ENCODE peak calls at places on chromosomes 12 and 14, in eight cellular contexts. One of them, this sample, is unnamed.
A peak's percentile ranks its signal among the peaks of the same experiment; 100 is the strongest.

GRCh38 chr12:81942588-81942987 is 183.4 kb upstream of the PPFIA2 start:
- DNase-seq in NCI-H2029 treated with DMSO at 0.1 percent for 48 hours: no peak
- DNase-seq in cerebellar cortex: no peak
- DNase-seq in neural progenitor cell: no peak
- DNase-seq in activated naive CD4-positive, alpha-beta T cell: no peak
- DNase-seq in NCI-H510A treated with DMSO at 0.1 percent for 48 hours: no peak
- DNase-seq in GM12891: no peak
- DNase-seq in HCEC 1CT: no peak
- DNase-seq in this sample: no peak

GRCh38 chr12:45183263-45183662 is 32.6 kb upstream of the ANO6 start:
- DNase-seq in NCI-H2029 treated with DMSO at 0.1 percent for 48 hours: no peak
- DNase-seq in cerebellar cortex: no peak
- DNase-seq in neural progenitor cell: no peak
- DNase-seq in activated naive CD4-positive, alpha-beta T cell: no peak
- DNase-seq in NCI-H510A treated with DMSO at 0.1 percent for 48 hours: no peak
- DNase-seq in GM12891: no peak
- DNase-seq in HCEC 1CT: peak; percentile 7
- DNase-seq in this sample: peak; percentile 53

GRCh38 chr14:103501041-103501870 is 21.4 kb downstream of the CKB start:
- DNase-seq in NCI-H2029 treated with DMSO at 0.1 percent for 48 hours: no peak
- DNase-seq in cerebellar cortex: peak; percentile 42
- DNase-seq in neural progenitor cell: no peak
- DNase-seq in activated naive CD4-positive, alpha-beta T cell: no peak
- DNase-seq in NCI-H510A treated with DMSO at 0.1 percent for 48 hours: no peak
- DNase-seq in GM12891: no peak
- DNase-seq in HCEC 1CT: no peak
- DNase-seq in this sample: no peak

GRCh38 chr12:50635356-50635755 is 128.5 kb upstream of the ATF1 start:
- DNase-seq in NCI-H2029 treated with DMSO at 0.1 percent for 48 hours: no peak
- DNase-seq in cerebellar cortex: peak; percentile 52
- DNase-seq in neural progenitor cell: no peak
- DNase-seq in activated naive CD4-positive, alpha-beta T cell: no peak
- DNase-seq in NCI-H510A treated with DMSO at 0.1 percent for 48 hours: peak; percentile 54
- DNase-seq in GM12891: no peak
- DNase-seq in HCEC 1CT: no peak
- DNase-seq in this sample: peak; percentile 35

GRCh38 chr14:50320279-50320678 is 8.2 kb downstream of the DMAC2L start:
- DNase-seq in NCI-H2029 treated with DMSO at 0.1 percent for 48 hours: no peak
- DNase-seq in cerebellar cortex: no peak
- DNase-seq in neural progenitor cell: no peak
- DNase-seq in activated naive CD4-positive, alpha-beta T cell: no peak
- DNase-seq in NCI-H510A treated with DMSO at 0.1 percent for 48 hours: no peak
- DNase-seq in GM12891: no peak
- DNase-seq in HCEC 1CT: peak; percentile 62
- DNase-seq in this sample: peak; percentile 85

GRCh38 chr12:123670882-123671728 is at the start of gene TCTN2:
- DNase-seq in NCI-H2029 treated with DMSO at 0.1 percent for 48 hours: peak; percentile 83
- DNase-seq in cerebellar cortex: peak; percentile 95
- DNase-seq in neural progenitor cell: peak; percentile 97
- DNase-seq in activated naive CD4-positive, alpha-beta T cell: peak; percentile 77
- DNase-seq in NCI-H510A treated with DMSO at 0.1 percent for 48 hours: peak; percentile 97
- DNase-seq in GM12891: peak; percentile 98
- DNase-seq in HCEC 1CT: peak; percentile 92
- DNase-seq in this sample: peak; percentile 94

GRCh38 chr14:32567543-32568384 is 238.7 kb downstream of the AKAP6 start:
- DNase-seq in NCI-H2029 treated with DMSO at 0.1 percent for 48 hours: no peak
- DNase-seq in cerebellar cortex: no peak
- DNase-seq in neural progenitor cell: no peak
- DNase-seq in activated naive CD4-positive, alpha-beta T cell: no peak
- DNase-seq in NCI-H510A treated with DMSO at 0.1 percent for 48 hours: no peak
- DNase-seq in GM12891: no peak
- DNase-seq in HCEC 1CT: peak; percentile 76
- DNase-seq in this sample: peak; percentile 57

GRCh38 chr14:24817638-24818053 is 183.7 kb upstream of the GZMB start:
- DNase-seq in NCI-H2029 treated with DMSO at 0.1 percent for 48 hours: no peak
- DNase-seq in cerebellar cortex: no peak
- DNase-seq in neural progenitor cell: peak; percentile 25
- DNase-seq in activated naive CD4-positive, alpha-beta T cell: no peak
- DNase-seq in NCI-H510A treated with DMSO at 0.1 percent for 48 hours: peak; percentile 54
- DNase-seq in GM12891: no peak
- DNase-seq in HCEC 1CT: peak; percentile 10
- DNase-seq in this sample: no peak

GRCh38 chr14:72178517-72178916 is 246.3 kb downstream of the RGS6 start:
- DNase-seq in NCI-H2029 treated with DMSO at 0.1 percent for 48 hours: no peak
- DNase-seq in cerebellar cortex: no peak
- DNase-seq in neural progenitor cell: no peak
- DNase-seq in activated naive CD4-positive, alpha-beta T cell: no peak
- DNase-seq in NCI-H510A treated with DMSO at 0.1 percent for 48 hours: no peak
- DNase-seq in GM12891: no peak
- DNase-seq in HCEC 1CT: no peak
- DNase-seq in this sample: no peak

GRCh38 chr14:29536886-29537511 is 390.6 kb downstream of the PRKD1 start:
- DNase-seq in NCI-H2029 treated with DMSO at 0.1 percent for 48 hours: no peak
- DNase-seq in cerebellar cortex: no peak
- DNase-seq in neural progenitor cell: no peak
- DNase-seq in activated naive CD4-positive, alpha-beta T cell: no peak
- DNase-seq in NCI-H510A treated with DMSO at 0.1 percent for 48 hours: peak; percentile 54
- DNase-seq in GM12891: no peak
- DNase-seq in HCEC 1CT: peak; percentile 49
- DNase-seq in this sample: peak; percentile 57

GRCh38 chr12:76186507-76186906 is 102.0 kb upstream of the NAP1L1 start:
- DNase-seq in NCI-H2029 treated with DMSO at 0.1 percent for 48 hours: no peak
- DNase-seq in cerebellar cortex: no peak
- DNase-seq in neural progenitor cell: no peak
- DNase-seq in activated naive CD4-positive, alpha-beta T cell: no peak
- DNase-seq in NCI-H510A treated with DMSO at 0.1 percent for 48 hours: no peak
- DNase-seq in GM12891: no peak
- DNase-seq in HCEC 1CT: no peak
- DNase-seq in this sample: peak; percentile 75

GRCh38 chr12:48165089-48166031 is 8.0 kb upstream of the ASB8 start:
- DNase-seq in NCI-H2029 treated with DMSO at 0.1 percent for 48 hours: peak; percentile 4
- DNase-seq in cerebellar cortex: peak; percentile 81
- DNase-seq in neural progenitor cell: peak; percentile 75
- DNase-seq in activated naive CD4-positive, alpha-beta T cell: no peak
- DNase-seq in NCI-H510A treated with DMSO at 0.1 percent for 48 hours: peak; percentile 40
- DNase-seq in GM12891: no peak
- DNase-seq in HCEC 1CT: peak; percentile 38
- DNase-seq in this sample: peak; percentile 81

GRCh38 chr14:91274796-91275195 is 30.3 kb upstream of the GPR68 start:
- DNase-seq in NCI-H2029 treated with DMSO at 0.1 percent for 48 hours: no peak
- DNase-seq in cerebellar cortex: no peak
- DNase-seq in neural progenitor cell: no peak
- DNase-seq in activated naive CD4-positive, alpha-beta T cell: no peak
- DNase-seq in NCI-H510A treated with DMSO at 0.1 percent for 48 hours: no peak
- DNase-seq in GM12891: no peak
- DNase-seq in HCEC 1CT: no peak
- DNase-seq in this sample: no peak

GRCh38 chr12:102374190-102374589 is 106.2 kb downstream of the IGF1 start:
- DNase-seq in NCI-H2029 treated with DMSO at 0.1 percent for 48 hours: no peak
- DNase-seq in cerebellar cortex: no peak
- DNase-seq in neural progenitor cell: no peak
- DNase-seq in activated naive CD4-positive, alpha-beta T cell: no peak
- DNase-seq in NCI-H510A treated with DMSO at 0.1 percent for 48 hours: no peak
- DNase-seq in GM12891: no peak
- DNase-seq in HCEC 1CT: no peak
- DNase-seq in this sample: no peak

GRCh38 chr14:66636240-66636639 is 128.3 kb downstream of the GPHN start:
- DNase-seq in NCI-H2029 treated with DMSO at 0.1 percent for 48 hours: no peak
- DNase-seq in cerebellar cortex: no peak
- DNase-seq in neural progenitor cell: no peak
- DNase-seq in activated naive CD4-positive, alpha-beta T cell: no peak
- DNase-seq in NCI-H510A treated with DMSO at 0.1 percent for 48 hours: no peak
- DNase-seq in GM12891: no peak
- DNase-seq in HCEC 1CT: no peak
- DNase-seq in this sample: no peak

GRCh38 chr12:94284859-94285258 is 136.5 kb downstream of the PLXNC1 start:
- DNase-seq in NCI-H2029 treated with DMSO at 0.1 percent for 48 hours: no peak
- DNase-seq in cerebellar cortex: no peak
- DNase-seq in neural progenitor cell: no peak
- DNase-seq in activated naive CD4-positive, alpha-beta T cell: no peak
- DNase-seq in NCI-H510A treated with DMSO at 0.1 percent for 48 hours: no peak
- DNase-seq in GM12891: no peak
- DNase-seq in HCEC 1CT: no peak
- DNase-seq in this sample: no peak

GRCh38 chr12:117489671-117490070 is 128.2 kb upstream of the NOS1 start:
- DNase-seq in NCI-H2029 treated with DMSO at 0.1 percent for 48 hours: no peak
- DNase-seq in cerebellar cortex: no peak
- DNase-seq in neural progenitor cell: no peak
- DNase-seq in activated naive CD4-positive, alpha-beta T cell: no peak
- DNase-seq in NCI-H510A treated with DMSO at 0.1 percent for 48 hours: no peak
- DNase-seq in GM12891: no peak
- DNase-seq in HCEC 1CT: no peak
- DNase-seq in this sample: no peak

GRCh38 chr14:100093322-100093721 is 28.1 kb downstream of the EVL start:
- DNase-seq in NCI-H2029 treated with DMSO at 0.1 percent for 48 hours: no peak
- DNase-seq in cerebellar cortex: no peak
- DNase-seq in neural progenitor cell: no peak
- DNase-seq in activated naive CD4-positive, alpha-beta T cell: no peak
- DNase-seq in NCI-H510A treated with DMSO at 0.1 percent for 48 hours: no peak
- DNase-seq in GM12891: no peak
- DNase-seq in HCEC 1CT: no peak
- DNase-seq in this sample: no peak

GRCh38 chr12:53867216-53868012 is 71.2 kb upstream of the HOXC13 start:
- DNase-seq in NCI-H2029 treated with DMSO at 0.1 percent for 48 hours: no peak
- DNase-seq in cerebellar cortex: no peak
- DNase-seq in neural progenitor cell: peak; percentile 26
- DNase-seq in activated naive CD4-positive, alpha-beta T cell: no peak
- DNase-seq in NCI-H510A treated with DMSO at 0.1 percent for 48 hours: no peak
- DNase-seq in GM12891: no peak
- DNase-seq in HCEC 1CT: peak; percentile 70
- DNase-seq in this sample: peak; percentile 12

GRCh38 chr12:69431604-69432222 is 38.5 kb upstream of the FRS2 start:
- DNase-seq in NCI-H2029 treated with DMSO at 0.1 percent for 48 hours: no peak
- DNase-seq in cerebellar cortex: no peak
- DNase-seq in neural progenitor cell: no peak
- DNase-seq in activated naive CD4-positive, alpha-beta T cell: no peak
- DNase-seq in NCI-H510A treated with DMSO at 0.1 percent for 48 hours: no peak
- DNase-seq in GM12891: no peak
- DNase-seq in HCEC 1CT: no peak
- DNase-seq in this sample: no peak

GRCh38 chr12:68317047-68317667 is 15.0 kb downstream of the MDM1 start:
- DNase-seq in NCI-H2029 treated with DMSO at 0.1 percent for 48 hours: peak; percentile 40
- DNase-seq in cerebellar cortex: peak; percentile 52
- DNase-seq in neural progenitor cell: peak; percentile 66
- DNase-seq in activated naive CD4-positive, alpha-beta T cell: no peak
- DNase-seq in NCI-H510A treated with DMSO at 0.1 percent for 48 hours: peak; percentile 72
- DNase-seq in GM12891: no peak
- DNase-seq in HCEC 1CT: peak; percentile 55
- DNase-seq in this sample: peak; percentile 83

GRCh38 chr14:104657563-104658324 is 31.7 kb upstream of the INF2 start:
- DNase-seq in NCI-H2029 treated with DMSO at 0.1 percent for 48 hours: no peak
- DNase-seq in cerebellar cortex: no peak
- DNase-seq in neural progenitor cell: no peak
- DNase-seq in activated naive CD4-positive, alpha-beta T cell: no peak
- DNase-seq in NCI-H510A treated with DMSO at 0.1 percent for 48 hours: no peak
- DNase-seq in GM12891: no peak
- DNase-seq in HCEC 1CT: no peak
- DNase-seq in this sample: no peak

GRCh38 chr14:98896476-98896875 is 375.5 kb downstream of the BCL11B start:
- DNase-seq in NCI-H2029 treated with DMSO at 0.1 percent for 48 hours: no peak
- DNase-seq in cerebellar cortex: no peak
- DNase-seq in neural progenitor cell: no peak
- DNase-seq in activated naive CD4-positive, alpha-beta T cell: no peak
- DNase-seq in NCI-H510A treated with DMSO at 0.1 percent for 48 hours: no peak
- DNase-seq in GM12891: no peak
- DNase-seq in HCEC 1CT: no peak
- DNase-seq in this sample: no peak

GRCh38 chr12:29041621-29042020 is 107.5 kb upstream of the FAR2 start:
- DNase-seq in NCI-H2029 treated with DMSO at 0.1 percent for 48 hours: no peak
- DNase-seq in cerebellar cortex: no peak
- DNase-seq in neural progenitor cell: no peak
- DNase-seq in activated naive CD4-positive, alpha-beta T cell: no peak
- DNase-seq in NCI-H510A treated with DMSO at 0.1 percent for 48 hours: no peak
- DNase-seq in GM12891: no peak
- DNase-seq in HCEC 1CT: peak; percentile 94
- DNase-seq in this sample: peak; percentile 91

GRCh38 chr14:68729556-68729955 is 63.3 kb downstream of the ZFP36L1 start:
- DNase-seq in NCI-H2029 treated with DMSO at 0.1 percent for 48 hours: no peak
- DNase-seq in cerebellar cortex: no peak
- DNase-seq in neural progenitor cell: no peak
- DNase-seq in activated naive CD4-positive, alpha-beta T cell: no peak
- DNase-seq in NCI-H510A treated with DMSO at 0.1 percent for 48 hours: peak; percentile 29
- DNase-seq in GM12891: no peak
- DNase-seq in HCEC 1CT: no peak
- DNase-seq in this sample: no peak

GRCh38 chr14:99554184-99554583 is 49.8 kb downstream of the CCDC85C start:
- DNase-seq in NCI-H2029 treated with DMSO at 0.1 percent for 48 hours: no peak
- DNase-seq in cerebellar cortex: no peak
- DNase-seq in neural progenitor cell: no peak
- DNase-seq in activated naive CD4-positive, alpha-beta T cell: no peak
- DNase-seq in NCI-H510A treated with DMSO at 0.1 percent for 48 hours: no peak
- DNase-seq in GM12891: no peak
- DNase-seq in HCEC 1CT: no peak
- DNase-seq in this sample: no peak

GRCh38 chr14:57502581-57503254 is 9.1 kb upstream of the CCDC198 start:
- DNase-seq in NCI-H2029 treated with DMSO at 0.1 percent for 48 hours: no peak
- DNase-seq in cerebellar cortex: no peak
- DNase-seq in neural progenitor cell: no peak
- DNase-seq in activated naive CD4-positive, alpha-beta T cell: no peak
- DNase-seq in NCI-H510A treated with DMSO at 0.1 percent for 48 hours: peak; percentile 42
- DNase-seq in GM12891: no peak
- DNase-seq in HCEC 1CT: no peak
- DNase-seq in this sample: peak; percentile 12

GRCh38 chr12:89369166-89369565 is 16.9 kb upstream of the DUSP6 start:
- DNase-seq in NCI-H2029 treated with DMSO at 0.1 percent for 48 hours: no peak
- DNase-seq in cerebellar cortex: no peak
- DNase-seq in neural progenitor cell: no peak
- DNase-seq in activated naive CD4-positive, alpha-beta T cell: no peak
- DNase-seq in NCI-H510A treated with DMSO at 0.1 percent for 48 hours: no peak
- DNase-seq in GM12891: no peak
- DNase-seq in HCEC 1CT: peak; percentile 12
- DNase-seq in this sample: no peak

GRCh38 chr12:39012870-39013269 is 107.5 kb upstream of the CPNE8 start:
- DNase-seq in NCI-H2029 treated with DMSO at 0.1 percent for 48 hours: no peak
- DNase-seq in cerebellar cortex: no peak
- DNase-seq in neural progenitor cell: no peak
- DNase-seq in activated naive CD4-positive, alpha-beta T cell: no peak
- DNase-seq in NCI-H510A treated with DMSO at 0.1 percent for 48 hours: no peak
- DNase-seq in GM12891: no peak
- DNase-seq in HCEC 1CT: no peak
- DNase-seq in this sample: no peak

GRCh38 chr12:43238281-43238680 is 313.7 kb downstream of the ADAMTS20 start:
- DNase-seq in NCI-H2029 treated with DMSO at 0.1 percent for 48 hours: no peak
- DNase-seq in cerebellar cortex: no peak
- DNase-seq in neural progenitor cell: no peak
- DNase-seq in activated naive CD4-positive, alpha-beta T cell: no peak
- DNase-seq in NCI-H510A treated with DMSO at 0.1 percent for 48 hours: no peak
- DNase-seq in GM12891: no peak
- DNase-seq in HCEC 1CT: no peak
- DNase-seq in this sample: peak; percentile 5

GRCh38 chr12:121423682-121424631 is 24.0 kb downstream of the RNF34 start:
- DNase-seq in NCI-H2029 treated with DMSO at 0.1 percent for 48 hours: no peak
- DNase-seq in cerebellar cortex: no peak
- DNase-seq in neural progenitor cell: no peak
- DNase-seq in activated naive CD4-positive, alpha-beta T cell: no peak
- DNase-seq in NCI-H510A treated with DMSO at 0.1 percent for 48 hours: no peak
- DNase-seq in GM12891: no peak
- DNase-seq in HCEC 1CT: no peak
- DNase-seq in this sample: no peak

GRCh38 chr12:64088431-64089349 is 133.4 kb downstream of the KICS2 start:
- DNase-seq in NCI-H2029 treated with DMSO at 0.1 percent for 48 hours: peak; percentile 41
- DNase-seq in cerebellar cortex: no peak
- DNase-seq in neural progenitor cell: no peak
- DNase-seq in activated naive CD4-positive, alpha-beta T cell: no peak
- DNase-seq in NCI-H510A treated with DMSO at 0.1 percent for 48 hours: peak; percentile 76
- DNase-seq in GM12891: no peak
- DNase-seq in HCEC 1CT: peak; percentile 97
- DNase-seq in this sample: peak; percentile 97

GRCh38 chr12:98002887-98003493 is 512.4 kb upstream of the TMPO start:
- DNase-seq in NCI-H2029 treated with DMSO at 0.1 percent for 48 hours: peak; percentile 72
- DNase-seq in cerebellar cortex: peak; percentile 44
- DNase-seq in neural progenitor cell: peak; percentile 77
- DNase-seq in activated naive CD4-positive, alpha-beta T cell: no peak
- DNase-seq in NCI-H510A treated with DMSO at 0.1 percent for 48 hours: peak; percentile 9
- DNase-seq in GM12891: peak; percentile 8
- DNase-seq in HCEC 1CT: no peak
- DNase-seq in this sample: peak; percentile 41

GRCh38 chr14:100824156-100824555 is 1.8 kb upstream of the MEG3 start:
- DNase-seq in NCI-H2029 treated with DMSO at 0.1 percent for 48 hours: no peak
- DNase-seq in cerebellar cortex: peak; percentile 82
- DNase-seq in neural progenitor cell: peak; percentile 11
- DNase-seq in activated naive CD4-positive, alpha-beta T cell: no peak
- DNase-seq in NCI-H510A treated with DMSO at 0.1 percent for 48 hours: no peak
- DNase-seq in GM12891: peak; percentile 37
- DNase-seq in HCEC 1CT: peak; percentile 40
- DNase-seq in this sample: peak; percentile 81